ENCODE peak calls at places on chromosomes 4 and X, in four cellular contexts. V is left ventricle myocardium superior; W is lower leg skin; Y is stimulated activated CD4-positive, alpha-beta T cell treated with anti-CD3 and anti-CD28 coated beads, Interleukin-2, amount 100 ng/mL, for 24 hours. N is an unnamed sample.

GRCh38 chrX:118239471-118239870 is 106.4 kb upstream of the WDR44 start:
- DNase-seq in V (peak), Y (no peak), W (no peak), N (no peak)

GRCh38 chr4:139171878-139172691 is 4.9 kb downstream of the ELF2 start:
- DNase-seq in V (no peak), W (no peak), Y (no peak), N (no peak)

GRCh38 chrX:114584983-114585842 is 1.3 kb downstream of the HTR2C start:
- DNase-seq in Y (no peak), W (no peak), V (no peak), N (no peak)

GRCh38 chr4:102500371-102501175 is 586 bp upstream of the NFKB1 start:
- DNase-seq in W (no peak), V (peak), Y (peak), N (peak)

GRCh38 chrX:126820700-126821420 is 1.3 kb downstream of the PRR32 start:
- DNase-seq in W (no peak), Y (no peak), V (peak), N (no peak)

GRCh38 chr4:139282375-139283075 is 2.5 kb upstream of the MGARP start:
- DNase-seq in W (no peak), Y (no peak), V (no peak), N (no peak)

GRCh38 chrX:55279832-55280231 is 15.1 kb upstream of the PAGE3 start:
- DNase-seq in Y (no peak), W (no peak), V (no peak), N (no peak)

GRCh38 chrX:72676465-72676864 is 37.6 kb downstream of the PHKA1 start:
- DNase-seq in W (no peak), Y (no peak), V (no peak), N (no peak)

GRCh38 chr4:11715753-11716521 is 287.2 kb upstream of the HS3ST1 start:
- DNase-seq in V (no peak), W (no peak), Y (no peak), N (no peak)

GRCh38 chrX:17679820-17680219 is 57.5 kb upstream of the SCML1 start:
- DNase-seq in V (no peak), W (no peak), Y (no peak), N (no peak)

GRCh38 chrX:40388441-40388840 is 192.3 kb upstream of the ATP6AP2 start:
- DNase-seq in Y (no peak), V (no peak), W (no peak), N (no peak)

GRCh38 chr4:108601517-108601916 is 18.9 kb upstream of the RPL34 start:
- DNase-seq in V (no peak), Y (no peak), W (no peak), N (no peak)

GRCh38 chr4:25926473-25926872 is 12.5 kb downstream of the SMIM20 start:
- DNase-seq in V (no peak), Y (no peak), W (no peak), N (no peak)

N was measured in stimulated activated naive B cell treated with anti-CD40 and anti-IgM and Interleukin-4, amounts not matched to agents 10 μg/mL and 1 μg/mL and 100 μg/mL, for 72 hours.